ENCODE peak calls at places on chromosomes 4 and X, in nine cellular contexts. J, O, U, P, M, D, W, T and A are unnamed samples.

GRCh38 chr4:184451726-184452125 is 22.6 kb downstream of the IRF2 start:
- DNase-seq in J (no peak), O (no peak), U (no peak), P (no peak), M (no peak), D (no peak), W (no peak), T (no peak), A (no peak)

GRCh38 chr4:72631296-72631695 is 62.3 kb upstream of the ADAMTS3 start:
- DNase-seq in J (no peak), O (peak; percentile 49), U (no peak), P (no peak), M (peak; percentile 34), D (no peak), W (no peak), T (peak; percentile 39), A (no peak)

GRCh38 chrX:119062750-119063374 is 9.9 kb upstream of the CT47C1 start:
- DNase-seq in J (no peak), O (peak; percentile 19), U (no peak), P (no peak), M (no peak), D (no peak), W (no peak), T (no peak), A (no peak)

GRCh38 chrX:53018627-53019026 is 30.0 kb upstream of the GPR173 start:
- DNase-seq in J (no peak), O (no peak), U (no peak), P (no peak), M (no peak), D (no peak), W (no peak), T (no peak), A (no peak)

GRCh38 chr4:75779059-75779757 is 54.8 kb downstream of the USO1 start:
- DNase-seq in J (no peak), O (no peak), U (no peak), P (no peak), M (no peak), D (no peak), W (no peak), T (no peak), A (no peak)

GRCh38 chrX:154016366-154017076 is 3.2 kb downstream of the IRAK1 start:
- DNase-seq in J (no peak), O (no peak), U (no peak), P (no peak), M (no peak), D (no peak), W (no peak), T (no peak), A (no peak)

GRCh38 chr4:138035781-138036258 is 206.3 kb downstream of the SLC7A11 start:
- DNase-seq in J (no peak), O (peak; percentile 81), U (no peak), P (peak; percentile 8), M (no peak), D (peak; percentile 14), W (no peak), T (no peak), A (peak; percentile 35)

GRCh38 chr4:2942037-2942531 is 21.1 kb downstream of the NOP14 start:
- DNase-seq in J (no peak), O (no peak), U (no peak), P (no peak), M (no peak), D (no peak), W (no peak), T (no peak), A (no peak)

GRCh38 chrX:142036111-142036510 is 132.4 kb downstream of the MAGEC1 start:
- DNase-seq in J (no peak), O (peak; percentile 0), U (no peak), P (no peak), M (no peak), D (no peak), W (no peak), T (no peak), A (no peak)

GRCh38 chrX:131792789-131793462 is 230.2 kb upstream of the STK26 start:
- DNase-seq in J (no peak), O (peak; percentile 93), U (no peak), P (peak; percentile 83), M (no peak), D (no peak), W (no peak), T (peak; percentile 85), A (no peak)

GRCh38 chrX:111052478-111052877 is 43.5 kb upstream of the PAK3 start:
- DNase-seq in J (no peak), O (no peak), U (no peak), P (no peak), M (no peak), D (no peak), W (no peak), T (no peak), A (no peak)

GRCh38 chr4:88843067-88843723 is 145.6 kb upstream of the NAP1L5 start:
- DNase-seq in J (no peak), O (peak; percentile 35), U (no peak), P (peak; percentile 4), M (no peak), D (peak; percentile 46), W (no peak), T (no peak), A (no peak)

GRCh38 chr4:135770505-135770904 is 1568.9 kb upstream of the PABPC4L start:
- DNase-seq in J (no peak), O (no peak), U (no peak), P (no peak), M (no peak), D (no peak), W (no peak), T (no peak), A (no peak)

GRCh38 chr4:17468638-17469221 is 43.2 kb downstream of the QDPR start:
- DNase-seq in J (no peak), O (peak; percentile 44), U (no peak), P (no peak), M (no peak), D (no peak), W (no peak), T (no peak), A (no peak)